ENCODE peak calls at places on chromosomes 2 and 18, in seven cellular contexts. T is adrenal gland, R is RWPE1, W is thoracic aorta, I is mesothelial cell of epicardium, S is neural crest cell, O is H9. G is an unnamed sample.

GRCh38 chr2:217742276-217742675 is 260.5 kb downstream of the TNS1 start:
- DNase-seq in T (no peak), R (no peak), W (no peak), I (no peak), S (no peak), O (no peak), G (no peak)

GRCh38 chr2:50546790-50547189 is 485.1 kb downstream of the NRXN1 start:
- DNase-seq in T (no peak), R (peak), W (no peak), I (no peak), S (no peak), O (no peak), G (no peak)

GRCh38 chr2:58649746-58650145 is 408.6 kb upstream of the FANCL start:
- DNase-seq in T (no peak), R (no peak), W (no peak), I (no peak), S (no peak), O (no peak), G (no peak)

GRCh38 chr2:71607490-71607889 is 154.1 kb downstream of the DYSF start:
- DNase-seq in T (no peak), R (no peak), W (no peak), I (peak), S (no peak), O (peak), G (no peak)

GRCh38 chr18:46408334-46408987 is 248.6 kb downstream of the LOXHD1 start:
- DNase-seq in T (no peak), R (no peak), W (no peak), I (no peak), S (no peak), O (peak), G (no peak)

GRCh38 chr2:792687-793086 is 115.5 kb upstream of the TMEM18 start:
- DNase-seq in T (no peak), R (no peak), W (no peak), I (no peak), S (no peak), O (no peak), G (no peak)

GRCh38 chr2:99949530-99949929 is 192.9 kb downstream of the AFF3 start:
- DNase-seq in T (no peak), R (no peak), W (no peak), I (no peak), S (no peak), O (no peak), G (no peak)

GRCh38 chr2:48007699-48008268 is 101.5 kb upstream of the FBXO11 start:
- DNase-seq in T (no peak), R (no peak), W (no peak), I (no peak), S (no peak), O (no peak), G (no peak)

GRCh38 chr18:76979111-76979751 is 153.4 kb downstream of the MBP start:
- DNase-seq in T (no peak), R (no peak), W (no peak), I (no peak), S (no peak), O (no peak), G (no peak)

GRCh38 chr18:46226461-46226860 is 122.3 kb downstream of the HAUS1 start:
- DNase-seq in T (no peak), R (no peak), W (no peak), I (no peak), S (no peak), O (no peak), G (peak)

GRCh38 chr2:160253440-160254296 is 53.6 kb upstream of the ITGB6 start:
- DNase-seq in T (no peak), R (no peak), W (no peak), I (no peak), S (no peak), O (no peak), G (no peak)

GRCh38 chr2:64105676-64106461 is 38.4 kb downstream of the PELI1 start:
- DNase-seq in T (no peak), R (no peak), W (no peak), I (no peak), S (no peak), O (no peak), G (no peak)

GRCh38 chr18:8450013-8450412 is 159.2 kb upstream of the RAB12 start:
- DNase-seq in T (no peak), R (no peak), W (no peak), I (no peak), S (no peak), O (peak), G (no peak)

GRCh38 chr2:143282684-143283083 is 153.5 kb downstream of the ARHGAP15 start:
- DNase-seq in T (no peak), R (no peak), W (no peak), I (no peak), S (no peak), O (peak), G (no peak)

DNA sequence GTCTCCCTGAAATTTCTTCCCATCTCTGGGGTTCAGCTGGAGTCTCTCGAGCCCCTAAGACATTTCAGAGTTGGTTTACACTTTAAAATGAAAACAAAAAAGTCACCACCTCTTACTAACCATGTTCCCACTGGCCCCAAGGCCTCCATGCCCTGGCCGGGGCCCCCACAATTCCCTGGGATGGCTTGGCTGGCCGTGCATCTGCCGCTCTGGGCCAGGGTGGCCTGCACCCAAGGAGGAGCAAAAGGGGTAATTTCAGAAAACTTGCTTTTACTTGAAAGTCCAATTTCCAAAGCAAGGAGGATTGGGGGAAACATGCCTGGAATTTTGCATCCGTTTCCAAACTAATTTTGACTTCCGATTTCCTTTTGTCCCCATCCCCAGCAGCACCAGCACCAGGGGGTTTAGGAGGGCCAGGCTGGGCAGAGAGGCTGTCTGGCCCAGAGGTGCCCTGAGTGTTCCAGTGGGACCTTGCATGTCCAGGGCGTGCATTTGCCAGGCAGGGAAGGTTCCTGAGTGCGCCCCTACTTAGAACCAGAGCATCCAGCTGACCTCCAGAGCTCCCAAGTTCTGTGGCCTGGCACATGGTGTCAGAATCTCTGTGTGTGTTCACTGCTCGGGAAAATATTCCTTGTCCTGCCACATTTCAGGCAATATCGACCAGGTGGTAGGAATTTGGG is 5.3 kb downstream of the SIX3 start:
- DNase-seq in T (no peak), R (no peak), W (no peak), I (no peak), S (no peak), O (no peak), G (no peak)
- TF ChIP-seq CTCF in T (no peak), R (no peak), W (no peak), I (no peak), S (no peak), O (no peak), G (no peak)

DNA sequence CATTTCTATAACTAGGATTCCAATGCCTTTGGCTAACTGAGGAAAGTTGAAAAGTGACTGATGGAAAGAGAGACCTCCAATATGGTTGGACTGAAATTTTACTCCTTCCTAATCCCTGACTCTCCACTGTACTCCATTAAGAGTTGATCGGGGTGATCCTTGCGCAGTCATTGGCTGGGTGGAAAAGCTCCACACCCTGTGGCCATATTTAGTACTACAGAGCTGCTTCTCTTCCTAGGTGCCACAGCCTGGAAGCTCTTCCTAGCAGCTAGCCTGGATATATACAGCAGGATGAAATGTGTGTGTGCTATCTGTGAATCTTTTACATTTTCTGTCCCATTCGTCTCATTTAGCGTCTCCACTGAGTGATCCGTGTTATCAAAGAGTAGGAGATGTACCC is 71.2 kb downstream of the MEP1B start:
- DNase-seq in T (no peak), R (no peak), W (no peak), I (no peak), S (no peak), O (no peak), G (no peak)
- TF ChIP-seq CTCF in T (no peak), R (no peak), W (no peak), I (no peak), S (peak), O (peak), G (peak)

GRCh38 chr2:189763908-189764661 is 1.5 kb upstream of the OSGEPL1 start:
- DNase-seq in T (peak), R (no peak), W (no peak), I (no peak), S (no peak), O (no peak), G (peak)

GRCh38 chr2:189762229-189762550 is 402 bp downstream of the OSGEPL1 start:
- DNase-seq in T (no peak), R (no peak), W (no peak), I (no peak), S (no peak), O (no peak), G (no peak)

GRCh38 chr2:189762551-189763298 is at the start of gene OSGEPL1:
- DNase-seq in T (peak), R (peak), W (peak), I (peak), S (peak), O (peak), G (peak)
- TF ChIP-seq CTCF in T (peak), R (peak), W (peak), I (no peak), S (peak), O (peak), G (peak)

GRCh38 chr18:67589325-67589724 is 72.8 kb upstream of the DSEL start:
- DNase-seq in T (no peak), R (no peak), W (no peak), I (no peak), S (no peak), O (no peak), G (no peak)

GRCh38 chr18:67596003-67596402 is 79.5 kb upstream of the DSEL start:
- DNase-seq in T (no peak), R (no peak), W (no peak), I (no peak), S (no peak), O (no peak), G (no peak)

GRCh38 chr18:67586101-67586500 is 69.6 kb upstream of the DSEL start:
- DNase-seq in T (no peak), R (no peak), W (no peak), I (no peak), S (no peak), O (no peak), G (no peak)

GRCh38 chr18:67590571-67591141 is 74.1 kb upstream of the DSEL start:
- DNase-seq in T (no peak), R (no peak), W (no peak), I (no peak), S (no peak), O (no peak), G (peak)
- TF ChIP-seq CTCF in T (no peak), R (no peak), W (no peak), I (no peak), S (no peak), O (no peak), G (peak)

G was measured in HFFc6.